ENCODE peak calls at places on chromosomes 3 and 15, in eight cellular contexts. K, I, A, T, W, G, C and N are unnamed samples. For H3K36me3, the result is how much of the 10 kb centered on the place peaks cover.

GRCh38 chr3:180720012-180720411 is 40.7 kb upstream of the CCDC39 start:
- DNase-seq in A (no peak), G (no peak), I (no peak), C (no peak), W (no peak), K (no peak), T (no peak), N (no peak)

GRCh38 chr3:67018105-67018788 is 20.1 kb downstream of the KBTBD8 start:
- DNase-seq in I (peak), A (no peak), T (no peak), W (peak), K (peak), C (no peak), G (no peak), N (no peak)

GRCh38 chr15:95988574-95988887 is 342.0 kb upstream of the NR2F2 start:
- DNase-seq in C (no peak), A (no peak), I (no peak), G (no peak), T (no peak), K (peak), W (no peak), N (no peak)

GRCh38 chr3:42431099-42431498 is 20.7 kb upstream of the LYZL4 start:
- DNase-seq in A (no peak), K (peak), I (no peak), G (no peak), T (no peak), W (no peak), C (no peak), N (no peak)

GRCh38 chr3:152403632-152404066 is 134.9 kb downstream of the MBNL1 start:
- DNase-seq in G (no peak), I (peak), A (no peak), T (no peak), K (no peak), C (peak), W (no peak), N (no peak)

GRCh38 chr3:66836363-66837152 is 161.5 kb upstream of the KBTBD8 start:
- DNase-seq in W (no peak), C (no peak), I (no peak), A (no peak), G (no peak), T (no peak), K (no peak), N (no peak)

GRCh38 chr15:95174281-95174680 is 942.9 kb downstream of the MCTP2 start:
- DNase-seq in K (peak), I (peak), W (no peak), A (no peak), G (no peak), T (peak), C (peak), N (no peak)

GRCh38 chr15:38991126-38991525 is 426.5 kb upstream of the RASGRP1 start:
- DNase-seq in T (no peak), C (no peak), W (no peak), A (no peak), G (no peak), K (peak), I (no peak), N (no peak)

GRCh38 chr3:187025254-187025655 is 94.9 kb downstream of the ST6GAL1 start:
- DNase-seq in G (no peak), I (no peak), T (no peak), C (no peak), W (peak), A (no peak), K (no peak), N (no peak)

GRCh38 chr3:53700441-53700840 is 145.8 kb downstream of the CHDH start:
- DNase-seq in K (no peak), T (no peak), A (peak), G (peak), I (no peak), W (no peak), C (no peak), N (no peak)

GRCh38 chr3:167829057-167829456 is 93.5 kb downstream of the SERPINI1 start:
- DNase-seq in I (no peak), C (no peak), A (no peak), T (no peak), K (peak), W (peak), G (no peak), N (no peak)

GRCh38 chr3:50422153-50422552 is 62.8 kb upstream of the TMEM115 start:
- DNase-seq in A (no peak), C (no peak), K (no peak), W (no peak), T (no peak), I (no peak), G (no peak), N (no peak)

GRCh38 chr3:117255736-117256135 is 546.2 kb downstream of the TUSC7 start:
- DNase-seq in W (no peak), G (no peak), K (no peak), I (no peak), A (no peak), C (no peak), T (no peak), N (no peak)

GRCh38 chr3:141093971-141094401 is 42.8 kb downstream of the SPSB4 start:
- DNase-seq in K (peak), G (no peak), W (no peak), T (peak), C (peak), A (no peak), I (peak), N (no peak)

GRCh38 chr15:40894689-40895308 is 549 bp downstream of the VPS18 start:
- DNase-seq in C (no peak), I (peak), A (peak), K (peak), W (peak), T (peak), G (peak), N (peak)

GRCh38 chr15:87816811-87817210 is 439.7 kb downstream of the NTRK3 start:
- DNase-seq in G (no peak), W (no peak), I (no peak), C (no peak), A (no peak), T (no peak), K (peak), N (no peak)

GRCh38 chr3:193592841-193593665 is at the start of gene OPA1:
- DNase-seq in W (peak), G (peak), K (peak), I (peak), T (peak), A (peak), C (peak), N (peak)

GRCh38 chr15:57923311-57923710 is 142.2 kb downstream of the ALDH1A2 start:
- DNase-seq in C (no peak), T (peak), W (no peak), A (no peak), I (no peak), K (peak), G (no peak), N (no peak)

GRCh38 chr3:130820976-130821375 is 72.9 kb upstream of the ATP2C1 start:
- DNase-seq in K (peak), W (no peak), G (no peak), T (no peak), C (no peak), I (no peak), A (no peak), N (no peak)

GRCh38 chr15:41493205-41493901 is at the start of gene ITPKA:
- DNase-seq in C (no peak), A (peak), T (peak), W (peak), I (peak), G (peak), K (peak), N (peak)

GRCh38 chr15:53962646-53963561 is 15.3 kb upstream of the UNC13C start:
- DNase-seq in W (peak), I (peak), G (peak), A (peak), C (no peak), K (peak), T (no peak), N (peak)

GRCh38 chr3:154430014-154430413 is at the start of gene GPR149:
- DNase-seq in K (no peak), A (no peak), I (peak), T (no peak), W (no peak), G (no peak), C (no peak), N (no peak)

GRCh38 chr3:40254491-40254890 is 55.0 kb upstream of the EIF1B start:
- DNase-seq in K (no peak), W (no peak), T (no peak), I (no peak), G (no peak), A (no peak), C (no peak), N (no peak)

GRCh38 chr15:80990955-80991354 is 1.3 kb upstream of the MESD start:
- DNase-seq in C (no peak), T (no peak), A (no peak), I (no peak), K (no peak), W (no peak), G (no peak), N (no peak)

GRCh38 chr3:16741103-16741758 is 136.0 kb upstream of the DAZL start:
- DNase-seq in W (no peak), I (no peak), K (peak), A (no peak), G (no peak), C (peak), T (no peak), N (no peak)

GRCh38 chr3:106339551-106339950 is 470.7 kb upstream of the CBLB start:
- DNase-seq in C (no peak), I (no peak), W (no peak), K (no peak), G (no peak), A (no peak), T (no peak), N (no peak)

GRCh38 chr3:51373658-51374421 is 11.3 kb upstream of the MANF start:
- DNase-seq in W (no peak), I (no peak), C (no peak), K (no peak), A (no peak), T (no peak), G (no peak), N (no peak)

GRCh38 chr3:40801276-40801675 is 276.5 kb downstream of the ZNF621 start:
- DNase-seq in I (no peak), C (no peak), K (peak), W (no peak), T (no peak), A (no peak), G (no peak), N (no peak)

GRCh38 chr15:90141646-90142045 is 39.4 kb upstream of the IDH2 start:
- DNase-seq in I (no peak), W (no peak), K (peak), C (no peak), A (no peak), T (no peak), G (no peak), N (no peak)

DNA sequence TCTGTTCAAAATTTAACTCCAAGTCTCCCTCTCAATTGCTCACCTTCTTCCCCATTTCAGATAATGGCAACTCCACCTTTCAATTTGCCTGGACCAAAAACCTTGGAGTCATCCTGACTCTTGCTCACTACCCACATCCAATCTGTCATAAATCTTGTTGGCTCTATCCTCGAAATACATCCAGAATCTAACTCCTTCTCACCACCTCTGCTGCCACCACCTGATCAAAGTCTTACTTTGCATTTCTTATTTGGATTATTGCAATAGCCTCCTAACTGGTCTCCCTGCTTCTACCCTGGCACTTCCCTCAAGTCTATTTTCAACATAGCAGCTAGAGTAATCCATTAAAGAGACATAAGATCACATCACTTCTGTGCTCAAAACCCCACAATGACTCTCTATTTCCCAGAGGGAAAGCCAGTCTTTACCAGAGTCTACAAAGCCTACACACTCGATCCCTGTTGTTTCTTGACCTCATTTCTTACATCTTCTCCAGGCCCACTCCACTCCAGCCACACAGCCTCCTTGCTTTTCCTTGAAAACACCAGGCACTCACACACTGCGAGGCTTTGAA is 86.6 kb downstream of the GPR156 start:
- DNase-seq in W (peak), I (peak), K (peak), T (no peak), C (no peak), A (no peak), G (no peak), N (no peak)
- TF ChIP-seq CTCF in W (peak), I (peak), K (peak), T (no peak), C (no peak), A (no peak), G (peak), N (no peak)

GRCh38 chr3:21751891-21752290 is 881 bp upstream of the ZNF385D start:
- DNase-seq in G (no peak), I (no peak), K (no peak), C (no peak), W (no peak), A (no peak), T (no peak), N (no peak)
- H3K4me3 ChIP-seq in G (no peak), I (no peak), K (no peak), C (no peak), W (no peak), A (no peak), T (no peak), N (no peak)

DNA sequence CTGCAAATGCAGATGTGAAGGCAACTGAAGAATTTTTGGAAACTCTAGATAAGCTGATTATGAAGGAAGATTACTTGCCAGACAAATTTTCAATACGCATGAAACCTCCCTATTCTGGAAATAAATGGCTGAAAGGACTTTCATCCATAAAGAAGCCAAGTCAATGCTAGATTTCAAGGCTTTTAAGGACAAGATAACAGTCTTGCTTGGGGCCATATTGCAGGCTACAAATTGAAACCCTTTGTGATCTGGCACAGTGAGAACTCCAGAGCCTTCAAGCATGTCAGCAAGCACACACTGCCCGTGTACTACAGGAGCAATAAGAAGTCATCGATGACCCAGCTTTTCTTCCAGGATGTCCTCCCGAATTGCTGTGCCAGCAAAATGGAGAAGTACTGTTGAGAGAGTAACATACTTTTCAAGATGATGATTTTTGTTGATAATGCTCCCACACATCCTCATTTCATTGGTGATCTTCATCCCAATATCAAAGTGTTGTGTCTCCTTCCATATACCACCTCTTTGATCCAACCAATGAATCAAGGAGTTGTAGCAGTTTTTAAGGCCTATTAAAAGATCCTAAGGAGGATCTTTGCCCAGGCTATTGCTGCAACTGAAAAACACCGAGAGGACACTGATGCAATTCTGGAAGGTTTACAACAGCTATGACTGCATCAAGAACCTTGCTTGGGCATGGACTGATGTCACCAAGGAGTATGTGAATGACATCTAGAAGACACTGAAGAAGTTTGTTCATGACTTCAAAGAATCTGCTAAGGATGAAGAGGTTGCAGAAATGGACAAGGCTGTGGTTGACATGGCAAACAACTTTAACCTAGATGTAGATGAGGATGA is 20.3 kb downstream of the CALML4 start:
- DNase-seq in A (no peak), T (no peak), W (no peak), I (no peak), G (no peak), C (no peak), K (no peak), N (no peak)
- H3K36me3 ChIP-seq in A (under half), T (under half), W (half or more), I (under half), G (under half), C (under half), K (under half), N (under half)

GRCh38 chr3:134373278-134373941 is 837 bp downstream of the AMOTL2 start:
- DNase-seq in K (peak), T (peak), W (no peak), A (peak), I (peak), C (peak), G (no peak), N (peak)

GRCh38 chr3:134375542-134376384 is 1.5 kb upstream of the AMOTL2 start:
- DNase-seq in A (peak), K (no peak), C (no peak), I (no peak), T (no peak), W (no peak), G (no peak), N (no peak)

GRCh38 chr3:134376385-134376765 is 2.1 kb upstream of the AMOTL2 start:
- DNase-seq in K (no peak), A (no peak), C (no peak), I (no peak), G (no peak), W (no peak), T (no peak), N (peak)

GRCh38 chr3:134373942-134374790 is at the start of gene AMOTL2:
- DNase-seq in A (peak), K (peak), G (peak), C (peak), T (peak), W (no peak), I (peak), N (peak)

DNA sequence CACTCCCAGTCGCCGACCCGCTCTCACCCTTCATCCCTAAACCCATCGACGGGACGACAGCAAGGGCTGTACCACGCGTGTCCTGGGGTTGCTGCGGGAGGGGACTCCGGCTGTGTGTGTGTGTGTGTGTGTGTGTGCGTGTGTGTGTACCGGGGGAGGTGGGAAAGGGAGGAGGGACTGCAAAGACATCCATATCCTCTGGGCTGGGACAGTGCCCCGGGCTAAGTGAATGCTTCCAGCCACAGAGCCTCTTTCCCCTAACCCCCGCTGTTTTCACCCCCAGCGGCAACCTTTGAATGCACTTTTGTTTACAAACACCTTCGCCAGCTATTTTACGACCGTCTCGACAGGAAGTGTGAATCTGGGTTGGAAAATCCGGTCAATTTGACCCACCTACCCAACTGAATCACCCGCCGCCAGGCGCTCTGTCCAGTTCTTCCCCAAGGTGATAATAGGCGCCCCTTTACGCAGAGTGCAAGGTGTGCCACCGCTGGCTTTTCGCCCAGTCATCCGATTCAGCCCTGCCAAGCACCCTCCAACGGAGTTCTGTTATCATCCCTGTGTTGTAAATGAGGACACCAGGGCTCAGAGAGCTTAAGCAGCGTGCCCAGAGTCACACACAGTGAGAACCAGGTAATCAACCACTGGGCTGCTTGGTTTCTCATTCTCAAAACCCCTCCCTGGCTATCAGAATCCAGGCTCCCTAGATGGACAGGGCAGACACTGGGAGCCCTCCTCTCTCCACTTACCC is 719 bp upstream of the AMOTL2 start:
- DNase-seq in T (peak), A (peak), G (no peak), W (no peak), K (no peak), C (no peak), I (peak), N (no peak)
- TF ChIP-seq CTCF in T (no peak), A (no peak), G (no peak), W (no peak), K (no peak), C (no peak), I (peak), N (no peak)

DNA sequence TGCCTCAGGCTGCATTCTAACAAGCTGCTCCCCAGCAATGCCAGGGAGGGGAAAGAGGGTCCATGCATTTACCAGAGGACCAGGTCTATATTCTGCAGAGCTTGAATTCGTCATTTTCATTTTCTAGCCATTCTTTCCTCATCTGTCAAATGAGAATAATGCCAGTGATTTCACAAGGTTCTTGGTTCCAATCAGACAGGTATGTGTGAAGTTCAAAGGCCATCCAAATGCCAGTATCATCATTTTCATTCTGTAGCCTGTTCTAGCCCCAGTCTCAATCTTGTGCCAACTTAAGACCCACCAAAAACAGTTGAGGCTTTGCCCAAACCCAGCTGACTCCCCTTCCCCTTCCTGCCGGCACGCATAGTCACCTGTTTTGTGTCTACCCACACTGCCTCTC is 112.7 kb downstream of the IQSEC1 start:
- DNase-seq in A (no peak), T (no peak), K (no peak), G (no peak), W (no peak), C (no peak), I (no peak), N (no peak)
- H3K4me3 ChIP-seq in A (no peak), T (no peak), K (no peak), G (no peak), W (no peak), C (no peak), I (no peak), N (no peak)

GRCh38 chr15:49888341-49888693 is 230.7 kb downstream of the ATP8B4 start:
- DNase-seq in W (no peak), T (no peak), K (no peak), A (no peak), C (no peak), I (no peak), G (no peak), N (no peak)

GRCh38 chr15:49888727-49889126 is 230.3 kb downstream of the ATP8B4 start:
- DNase-seq in T (no peak), K (no peak), G (no peak), I (no peak), W (no peak), C (no peak), A (no peak), N (no peak)

GRCh38 chr15:49887604-49888340 is 231.3 kb downstream of the ATP8B4 start:
- DNase-seq in A (no peak), W (no peak), G (no peak), I (no peak), T (peak), C (no peak), K (no peak), N (no peak)

GRCh38 chr15:49889525-49889924 is 229.5 kb downstream of the ATP8B4 start:
- DNase-seq in W (no peak), I (no peak), G (no peak), C (no peak), T (no peak), A (no peak), K (no peak), N (no peak)

DNA sequence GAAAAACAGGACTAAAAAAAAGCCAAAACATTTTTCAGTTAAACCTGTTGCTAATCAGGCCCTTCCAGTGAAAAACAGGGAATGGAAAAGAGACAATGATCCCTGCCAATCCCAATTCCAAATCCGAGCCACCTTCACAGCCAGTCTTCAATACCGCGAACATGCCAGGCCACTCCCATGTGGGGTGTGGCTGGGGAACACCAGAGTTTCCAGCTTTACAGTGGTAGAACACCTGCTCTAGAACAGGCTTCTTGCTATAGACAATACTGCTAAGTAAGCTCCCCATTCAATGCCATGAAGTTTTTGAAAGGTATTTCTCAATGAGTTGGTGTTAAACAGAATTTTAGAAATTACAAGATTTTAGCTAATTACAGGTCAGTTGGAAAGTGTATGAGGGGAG is 228.3 kb downstream of the ATP8B4 start:
- DNase-seq in I (no peak), T (no peak), K (no peak), W (no peak), G (no peak), A (no peak), C (no peak), N (no peak)
- H3K36me3 ChIP-seq in I (under half), T (under half), K (under half), W (under half), G (under half), A (under half), C (under half), N (under half)